ENCODE peak calls at places on chromosomes 13 and 19, in ten cellular contexts. O is KBM-7; K is NCI-H446; J is effector CD4-positive, alpha-beta T cell; S is stimulated activated CD8-positive, alpha-beta memory T cell treated with anti-CD3 and anti-CD28 coated beads, Interleukin-12 subunit alpha, Interleukin-12 subunit beta, amount 100 ng/mL, for 1 hour; T is skeletal muscle cell; P is breast epithelium; W is RPMI7951; L is GM03348; N is stimulated activated CD4-positive, alpha-beta T cell treated with anti-CD3 and anti-CD28 coated beads, Interleukin-1b, Interleukin-23, amount 100 ng/mL, for 1 hour. F is an unnamed sample.

GRCh38 chr13:106393776-106394175 is 141.7 kb downstream of the EFNB2 start:
- DNase-seq in W (no peak), P (no peak), N (no peak), L (no peak), J (no peak), K (no peak), O (no peak), S (no peak), T (no peak), F (no peak)

GRCh38 chr13:43484432-43485225 is 302.1 kb downstream of the ENOX1 start:
- DNase-seq in K (no peak), P (no peak), S (no peak), L (no peak), J (no peak), W (peak), N (no peak), O (no peak), T (no peak), F (no peak)

GRCh38 chr13:36323951-36324566 is 22.1 kb downstream of the SPART start:
- DNase-seq in K (no peak), O (no peak), T (no peak), N (no peak), S (no peak), W (peak), J (no peak), L (peak), P (no peak), F (no peak)

GRCh38 chr13:25840261-25840660 is 211.6 kb downstream of the SHISA2 start:
- DNase-seq in N (no peak), K (no peak), S (no peak), P (no peak), J (no peak), W (peak), L (no peak), O (no peak), T (no peak), F (no peak)

GRCh38 chr19:2053601-2054389 is 2.8 kb upstream of the MKNK2 start:
- DNase-seq in L (no peak), K (no peak), O (no peak), N (no peak), S (no peak), J (no peak), W (no peak), P (no peak), T (no peak), F (no peak)

GRCh38 chr19:8489591-8490394 is 12.6 kb downstream of the PRAM1 start:
- DNase-seq in K (no peak), N (no peak), J (no peak), L (no peak), P (no peak), T (no peak), W (no peak), O (no peak), S (no peak), F (no peak)

GRCh38 chr19:5932593-5933262 is 18.7 kb downstream of the CAPS start:
- DNase-seq in P (no peak), T (no peak), N (no peak), J (no peak), W (no peak), L (no peak), O (no peak), S (no peak), K (no peak), F (no peak)

GRCh38 chr13:97344250-97345175 is 89.5 kb upstream of the RAP2A start:
- DNase-seq in P (no peak), W (peak), K (peak), S (no peak), T (no peak), L (peak), J (peak), O (peak), N (peak), F (no peak)

GRCh38 chr19:13965377-13965896 is 13.1 kb downstream of the DCAF15 start:
- DNase-seq in K (no peak), T (no peak), N (no peak), J (no peak), W (no peak), L (no peak), P (no peak), O (no peak), S (no peak), F (no peak)

GRCh38 chr13:57673197-57673596 is 41.7 kb downstream of the PCDH17 start:
- DNase-seq in T (no peak), J (no peak), P (no peak), O (no peak), K (no peak), W (no peak), N (no peak), L (no peak), S (no peak), F (no peak)

GRCh38 chr13:102680842-102681725 is 13.8 kb downstream of the METTL21C start:
- DNase-seq in J (no peak), S (no peak), L (peak), N (no peak), P (no peak), K (peak), T (no peak), W (no peak), O (peak), F (no peak)

GRCh38 chr19:31214086-31214485 is 135.2 kb downstream of the TSHZ3 start:
- DNase-seq in J (peak), L (peak), N (peak), S (peak), W (peak), P (peak), K (no peak), O (peak), T (peak), F (peak)

GRCh38 chr13:21831654-21832324 is 160.9 kb downstream of the FGF9 start:
- DNase-seq in T (no peak), K (no peak), O (no peak), P (no peak), N (no peak), J (no peak), L (no peak), S (no peak), W (no peak), F (no peak)

GRCh38 chr19:10756791-10757190 is 38.9 kb downstream of the DNM2 start:
- DNase-seq in K (no peak), L (no peak), W (no peak), T (no peak), O (no peak), P (no peak), S (no peak), N (no peak), J (no peak), F (no peak)

GRCh38 chr13:37878921-37879320 is 9.3 kb upstream of the TRPC4 start:
- DNase-seq in W (peak), T (no peak), L (no peak), S (no peak), K (no peak), P (no peak), N (no peak), J (no peak), O (no peak), F (no peak)

GRCh38 chr19:19647037-19647835 is 3.8 kb upstream of the GMIP start:
- DNase-seq in O (no peak), W (no peak), P (no peak), S (no peak), J (no peak), L (no peak), T (no peak), K (no peak), N (no peak), F (no peak)

GRCh38 chr19:29260477-29261317 is 47.7 kb upstream of the UQCRFS1 start:
- DNase-seq in T (no peak), W (peak), K (peak), L (no peak), N (no peak), J (no peak), S (no peak), P (no peak), O (peak), F (peak)

GRCh38 chr13:87680298-87680697 is 9.1 kb downstream of the SLITRK5 start:
- DNase-seq in N (no peak), T (no peak), O (peak), W (no peak), S (no peak), J (no peak), L (no peak), P (no peak), K (peak), F (no peak)

GRCh38 chr13:45412274-45413049 is 5.7 kb downstream of the SLC25A30 start:
- DNase-seq in P (no peak), L (no peak), J (no peak), K (no peak), S (no peak), T (no peak), W (no peak), O (no peak), N (no peak), F (no peak)

GRCh38 chr13:88675997-88676396 is 1004.8 kb downstream of the SLITRK5 start:
- DNase-seq in S (no peak), L (no peak), O (no peak), P (no peak), J (no peak), N (no peak), T (no peak), K (no peak), W (no peak), F (no peak)

GRCh38 chr19:10069046-10069445 is 17.1 kb upstream of the SHFL start:
- DNase-seq in K (no peak), P (no peak), W (peak), S (no peak), N (no peak), J (no peak), T (no peak), L (no peak), O (no peak), F (no peak)

GRCh38 chr13:87893982-87894527 is 222.9 kb downstream of the SLITRK5 start:
- DNase-seq in P (no peak), N (no peak), J (no peak), L (no peak), S (no peak), K (no peak), T (no peak), O (peak), W (no peak), F (no peak)

GRCh38 chr19:36214388-36215275 is at the start of the genes ZNF146 and ZNF565:
- DNase-seq in S (peak), T (peak), N (peak), P (peak), W (peak), L (peak), O (peak), J (peak), K (peak), F (peak)

GRCh38 chr19:41457241-41457640 is 14.3 kb downstream of the ERICH4 start:
- DNase-seq in L (no peak), T (no peak), N (no peak), K (no peak), P (no peak), J (no peak), W (no peak), S (no peak), O (peak), F (no peak)

GRCh38 chr13:18212873-18213272 is 968.8 kb downstream of the TUBA3C start:
- DNase-seq in W (peak), P (no peak), K (no peak), J (no peak), O (peak), L (no peak), N (no peak), T (no peak), S (no peak), F (no peak)

GRCh38 chr13:100128373-100128772 is 39.5 kb downstream of the PCCA start:
- DNase-seq in L (no peak), W (peak), J (no peak), K (no peak), O (no peak), P (no peak), N (no peak), T (peak), S (peak), F (no peak)

GRCh38 chr13:86051134-86052103 is 252.2 kb upstream of the SLITRK6 start:
- DNase-seq in T (no peak), N (no peak), O (no peak), W (no peak), K (peak), L (no peak), P (no peak), J (no peak), S (no peak), F (no peak)

GRCh38 chr13:100197591-100198365 is 108.9 kb downstream of the PCCA start:
- DNase-seq in P (no peak), T (no peak), N (no peak), K (no peak), S (no peak), J (no peak), L (no peak), O (no peak), W (no peak), F (no peak)

GRCh38 chr19:33492090-33492489 is 29.5 kb downstream of the PEPD start:
- DNase-seq in K (no peak), L (no peak), O (no peak), N (no peak), S (no peak), W (no peak), P (no peak), T (no peak), J (no peak), F (no peak)

GRCh38 chr19:53809518-53810186 is 14.5 kb downstream of the NLRP12 start:
- DNase-seq in O (no peak), S (no peak), P (no peak), N (no peak), L (no peak), K (no peak), T (no peak), J (no peak), W (no peak), F (no peak)

GRCh38 chr13:106274551-106275208 is 260.8 kb downstream of the EFNB2 start:
- DNase-seq in T (no peak), P (no peak), W (no peak), O (no peak), J (no peak), S (no peak), L (no peak), K (no peak), N (no peak), F (no peak)

GRCh38 chr13:51928231-51928630 is 66.5 kb downstream of the CCDC70 start:
- DNase-seq in P (no peak), O (no peak), S (no peak), L (no peak), T (no peak), N (no peak), K (no peak), W (peak), J (no peak), F (no peak)

GRCh38 chr13:106530209-106530906 is 5.1 kb downstream of the EFNB2 start:
- DNase-seq in L (no peak), N (no peak), O (no peak), S (no peak), W (no peak), K (no peak), T (no peak), P (no peak), J (no peak), F (no peak)

GRCh38 chr19:57334191-57334590 is 13.9 kb downstream of the ZNF543 start:
- DNase-seq in J (no peak), N (no peak), K (no peak), O (no peak), L (no peak), S (no peak), T (no peak), P (no peak), W (no peak), F (no peak)

GRCh38 chr19:5977222-5977784 is 637 bp downstream of the RANBP3 start:
- DNase-seq in O (no peak), J (no peak), K (no peak), T (no peak), L (no peak), N (no peak), S (no peak), P (no peak), W (no peak), F (no peak)

GRCh38 chr19:5143471-5144411 is 174.8 kb downstream of the KDM4B start:
- DNase-seq in K (no peak), S (no peak), P (no peak), N (no peak), W (no peak), J (no peak), L (no peak), T (no peak), O (no peak), F (no peak)

GRCh38 chr19:7699422-7700127 is 2.4 kb downstream of the FCER2 start:
- DNase-seq in W (no peak), N (no peak), O (peak), K (no peak), S (no peak), J (no peak), L (no peak), T (no peak), P (no peak), F (no peak)

F was measured in cardiac septum.